ENCODE peak calls at places on chromosomes 3 and 15, in ten cellular contexts. Z is ACHN; X is COLO829; Q is memory B cell; V is stimulated activated CD4-positive, alpha-beta T cell treated with anti-CD3 and anti-CD28 coated beads, Interleukin-4, amount 100 ng/mL, for 4 hours; R is right cardiac atrium; D is MM.1S; Y is sigmoid colon; G is bronchial epithelial cell; M is SK-N-DZ. J is an unnamed sample.

GRCh38 chr3:14273886-14274517 is 95.4 kb downstream of the LSM3 start:
- DNase-seq in R (no peak), G (peak), D (no peak), X (no peak), V (no peak), M (no peak), Y (no peak), Z (peak), Q (no peak), J (no peak)

GRCh38 chr15:61318276-61318675 is 89.2 kb upstream of the RORA start:
- DNase-seq in Z (no peak), R (no peak), V (no peak), G (no peak), M (peak), Q (no peak), Y (no peak), X (no peak), D (no peak), J (no peak)

GRCh38 chr3:111484666-111485065 is 57.3 kb upstream of the CD96 start:
- DNase-seq in X (no peak), D (no peak), G (no peak), V (no peak), Q (no peak), Y (no peak), Z (no peak), M (peak), R (no peak), J (no peak)

GRCh38 chr3:23836536-23837230 is 30.9 kb downstream of the UBE2E1 start:
- DNase-seq in Z (no peak), R (no peak), X (no peak), Q (no peak), Y (no peak), M (peak), V (no peak), D (no peak), G (no peak), J (no peak)

GRCh38 chr3:10986592-10986991 is 6.0 kb upstream of the SLC6A1 start:
- DNase-seq in Q (no peak), Z (no peak), M (no peak), X (no peak), R (peak), V (no peak), D (no peak), Y (no peak), G (no peak), J (no peak)

GRCh38 chr3:45026957-45027356 is 854 bp downstream of the CLEC3B start:
- DNase-seq in Y (peak), M (no peak), Q (no peak), R (peak), G (peak), D (no peak), X (no peak), Z (no peak), V (no peak), J (no peak)

GRCh38 chr15:59232476-59232875 is 25.8 kb downstream of the LDHAL6B start:
- DNase-seq in M (no peak), D (no peak), X (peak), V (no peak), Q (no peak), R (no peak), Z (no peak), Y (no peak), G (peak), J (no peak)

GRCh38 chr3:126134219-126134975 is 46.0 kb downstream of the ALDH1L1 start:
- DNase-seq in V (peak), Y (peak), D (peak), Z (peak), R (peak), G (peak), Q (peak), X (peak), M (peak), J (peak)

GRCh38 chr15:43127752-43128151 is 5.6 kb upstream of the TMEM62 start:
- DNase-seq in Z (no peak), X (no peak), M (no peak), G (no peak), Q (no peak), R (no peak), D (no peak), V (no peak), Y (no peak), J (no peak)

GRCh38 chr3:55616803-55617202 is 129.7 kb upstream of the WNT5A start:
- DNase-seq in X (no peak), M (no peak), R (no peak), Q (no peak), Z (no peak), V (no peak), Y (no peak), D (no peak), G (no peak), J (no peak)

GRCh38 chr15:50315814-50316630 is 39.0 kb downstream of the GABPB1 start:
- DNase-seq in Q (peak), V (no peak), X (peak), R (no peak), G (peak), D (peak), M (peak), Y (no peak), Z (peak), J (peak)

J was measured in naive B cell.